ENCODE peak calls at places on chromosomes 12 and 14, in ten cellular contexts. U is ureter, Q is epithelial cell of esophagus, X is RPMI7951, C is left cardiac atrium, J is Kasumi-1, V is astrocyte, T is heart right ventricle, B is KG1, H is GM03348. F is an unnamed sample.

GRCh38 chr12:74391283-74391682 is 146.4 kb upstream of the ATXN7L3B start:
- DNase-seq in U (no peak), Q (no peak), X (no peak), C (no peak), J (no peak), V (no peak), T (no peak), B (no peak), H (no peak), F (no peak)

GRCh38 chr14:74932401-74932901 is 9.4 kb upstream of the RPS6KL1 start:
- DNase-seq in U (no peak), Q (no peak), X (no peak), C (no peak), J (peak), V (no peak), T (no peak), B (peak), H (no peak), F (peak)

GRCh38 chr14:50396636-50397460 is at the start of gene CDKL1:
- DNase-seq in U (peak), Q (peak), X (peak), C (peak), J (peak), V (peak), T (peak), B (no peak), H (peak), F (peak)

GRCh38 chr12:1439201-1439600 is 155.2 kb downstream of the FBXL14 start:
- DNase-seq in U (no peak), Q (no peak), X (no peak), C (no peak), J (no peak), V (no peak), T (no peak), B (no peak), H (no peak), F (no peak)

GRCh38 chr12:119546340-119546739 is 47.2 kb upstream of the TMEM233 start:
- DNase-seq in U (no peak), Q (no peak), X (no peak), C (no peak), J (no peak), V (no peak), T (no peak), B (no peak), H (no peak), F (no peak)

GRCh38 chr14:22570132-22570949 is 18.7 kb downstream of the DAD1 start:
- DNase-seq in U (peak), Q (peak), X (peak), C (peak), J (peak), V (peak), T (peak), B (peak), H (peak), F (peak)

GRCh38 chr14:51602176-51602759 is 49.4 kb upstream of the FRMD6 start:
- DNase-seq in U (no peak), Q (no peak), X (no peak), C (no peak), J (no peak), V (no peak), T (no peak), B (no peak), H (no peak), F (no peak)

GRCh38 chr12:402127-402456 is 648 bp downstream of the CCDC77 start:
- DNase-seq in U (no peak), Q (peak), X (peak), C (no peak), J (no peak), V (peak), T (no peak), B (no peak), H (no peak), F (peak)

GRCh38 chr12:2051700-2052625 is 824 bp upstream of the CACNA1C start:
- DNase-seq in U (no peak), Q (no peak), X (no peak), C (no peak), J (no peak), V (no peak), T (no peak), B (no peak), H (peak), F (no peak)

GRCh38 chr14:74933925-74934435 is 10.9 kb upstream of the RPS6KL1 start:
- DNase-seq in U (no peak), Q (no peak), X (no peak), C (no peak), J (peak), V (no peak), T (no peak), B (no peak), H (no peak), F (no peak)

GRCh38 chr14:25833341-25834121 is 764.3 kb downstream of the NOVA1 start:
- DNase-seq in U (peak), Q (peak), X (no peak), C (no peak), J (peak), V (peak), T (no peak), B (no peak), H (no peak), F (peak)

GRCh38 chr12:3263282-3263681 is 186.1 kb downstream of the TSPAN9 start:
- DNase-seq in U (no peak), Q (no peak), X (no peak), C (no peak), J (no peak), V (no peak), T (no peak), B (no peak), H (no peak), F (no peak)

GRCh38 chr12:72274926-72275325 is 2.8 kb downstream of the TRHDE start:
- DNase-seq in U (no peak), Q (peak), X (no peak), C (no peak), J (no peak), V (no peak), T (no peak), B (no peak), H (no peak), F (peak)

GRCh38 chr12:14910090-14910915 is 24.6 kb upstream of the MGP start:
- DNase-seq in U (no peak), Q (peak), X (peak), C (no peak), J (no peak), V (peak), T (no peak), B (no peak), H (no peak), F (peak)

GRCh38 chr14:87045241-87045640 is 947.7 kb downstream of the GALC start:
- DNase-seq in U (no peak), Q (no peak), X (no peak), C (no peak), J (no peak), V (no peak), T (no peak), B (no peak), H (no peak), F (no peak)

GRCh38 chr14:105053996-105054395 is 11.2 kb downstream of the GPR132 start:
- DNase-seq in U (no peak), Q (no peak), X (no peak), C (no peak), J (no peak), V (no peak), T (no peak), B (no peak), H (no peak), F (no peak)

GRCh38 chr12:111401167-111401605 is 4.5 kb upstream of the SH2B3 start:
- DNase-seq in U (no peak), Q (no peak), X (no peak), C (no peak), J (no peak), V (no peak), T (no peak), B (no peak), H (no peak), F (no peak)

GRCh38 chr12:103431950-103432349 is 63.8 kb downstream of the C12orf42 start:
- DNase-seq in U (no peak), Q (no peak), X (no peak), C (no peak), J (no peak), V (no peak), T (no peak), B (no peak), H (no peak), F (no peak)

F was measured in PC-3.